ENCODE peak calls at places on chromosomes 16 and 17, in four cellular contexts. D is sigmoid colon, Y is neuronal stem cell, S is Right ventricle myocardium superior. A is an unnamed sample.

GRCh38 chr16:50457423-50457822 is 88.6 kb upstream of the BRD7 start:
- DNase-seq in D (peak; percentile 29), S (no peak), Y (no peak), A (no peak)

GRCh38 chr17:38336838-38337237 is 6.9 kb downstream of the GPR179 start:
- DNase-seq in Y (no peak), S (no peak), D (no peak), A (no peak)

GRCh38 chr17:56994009-56994792 is 16.3 kb downstream of the SCPEP1 start:
- DNase-seq in Y (no peak), D (no peak), S (no peak), A (no peak)

GRCh38 chr17:61635913-61636432 is 45.0 kb upstream of the NACA2 start:
- DNase-seq in D (no peak), S (no peak), Y (peak; percentile 21), A (peak; percentile 33)

GRCh38 chr16:9836118-9836736 is 346.0 kb downstream of the GRIN2A start:
- DNase-seq in Y (peak; percentile 55), S (no peak), D (no peak), A (no peak)

GRCh38 chr16:50467943-50468748 is 80.0 kb upstream of the NKD1 start:
- DNase-seq in S (no peak), D (peak; percentile 62), Y (peak; percentile 62), A (no peak)

GRCh38 chr17:27543464-27543856 is 87.2 kb downstream of the KSR1 start:
- DNase-seq in D (no peak), S (no peak), Y (no peak), A (no peak)

GRCh38 chr16:30458561-30459394 is 13.1 kb upstream of the SEPHS2 start:
- DNase-seq in S (peak; percentile 71), Y (no peak), D (peak; percentile 68), A (no peak)

GRCh38 chr16:17424771-17425170 is 46.0 kb downstream of the XYLT1 start:
- DNase-seq in Y (no peak), D (no peak), S (no peak), A (no peak)

GRCh38 chr16:3074860-3075545 is 9.6 kb downstream of the IL32 start:
- DNase-seq in S (peak; percentile 64), D (no peak), Y (no peak), A (no peak)

GRCh38 chr17:226773-227580 is 45.5 kb upstream of the DOC2B start:
- DNase-seq in Y (no peak), S (no peak), D (peak; percentile 54), A (no peak)

GRCh38 chr16:61858996-61859395 is 177.2 kb downstream of the CDH8 start:
- DNase-seq in S (no peak), D (no peak), Y (no peak), A (no peak)

GRCh38 chr17:75098861-75099260 is 10.9 kb upstream of the ARMC7 start:
- DNase-seq in D (no peak), Y (no peak), S (no peak), A (no peak)

GRCh38 chr16:71214771-71215381 is 15.6 kb downstream of the HYDIN start:
- DNase-seq in Y (no peak), S (no peak), D (no peak), A (no peak)

A was measured in NT2/D1.